ENCODE peak calls at places on chromosomes 16 and 17, in seven cellular contexts. One of them, this sample, is unnamed.

GRCh38 chr17:6374271-6374691 is 60.6 kb downstream of the AIPL1 start:
- DNase-seq in CD4-positive, alpha-beta T cell: no peak
- DNase-seq in RWPE2: no peak
- DNase-seq in mammary epithelial cell: peak; percentile 95
- DNase-seq in A549: no peak
- DNase-seq in fibroblast of lung: no peak
- DNase-seq in RWPE1: peak; percentile 80
- DNase-seq in this sample: peak; percentile 46

GRCh38 chr17:43877451-43878155 is 29.7 kb downstream of the MPP2 start:
- DNase-seq in RWPE2: no peak
- DNase-seq in A549: no peak
- DNase-seq in fibroblast of lung: no peak
- DNase-seq in mammary epithelial cell: no peak
- DNase-seq in CD4-positive, alpha-beta T cell: no peak
- DNase-seq in RWPE1: no peak
- DNase-seq in this sample: no peak

GRCh38 chr16:10562361-10562899 is 18.0 kb downstream of the EMP2 start:
- DNase-seq in CD4-positive, alpha-beta T cell: no peak
- DNase-seq in RWPE1: no peak
- DNase-seq in fibroblast of lung: no peak
- DNase-seq in mammary epithelial cell: no peak
- DNase-seq in RWPE2: no peak
- DNase-seq in A549: no peak
- DNase-seq in this sample: no peak

GRCh38 chr16:10916534-10916933 is 25.7 kb downstream of the DEXI start:
- DNase-seq in CD4-positive, alpha-beta T cell: no peak
- DNase-seq in RWPE1: no peak
- DNase-seq in RWPE2: no peak
- DNase-seq in fibroblast of lung: no peak
- DNase-seq in mammary epithelial cell: no peak
- DNase-seq in A549: no peak
- DNase-seq in this sample: no peak

GRCh38 chr16:89140981-89141883 is 30.3 kb upstream of the CDH15 start:
- DNase-seq in mammary epithelial cell: no peak
- DNase-seq in fibroblast of lung: no peak
- DNase-seq in RWPE2: peak; percentile 52
- DNase-seq in CD4-positive, alpha-beta T cell: no peak
- DNase-seq in A549: no peak
- DNase-seq in RWPE1: no peak
- DNase-seq in this sample: no peak

GRCh38 chr16:54355251-54355650 is 68.7 kb upstream of the IRX3 start:
- DNase-seq in CD4-positive, alpha-beta T cell: no peak
- DNase-seq in A549: no peak
- DNase-seq in fibroblast of lung: peak; percentile 61
- DNase-seq in mammary epithelial cell: peak; percentile 60
- DNase-seq in RWPE2: no peak
- DNase-seq in RWPE1: no peak
- DNase-seq in this sample: no peak

GRCh38 chr17:44390250-44390649 is 801 bp upstream of the ITGA2B start:
- DNase-seq in CD4-positive, alpha-beta T cell: no peak
- DNase-seq in mammary epithelial cell: no peak
- DNase-seq in RWPE1: no peak
- DNase-seq in fibroblast of lung: no peak
- DNase-seq in RWPE2: no peak
- DNase-seq in A549: no peak
- DNase-seq in this sample: no peak

GRCh38 chr16:75727221-75727620 is 931 bp upstream of the CPHXL start:
- DNase-seq in A549: no peak
- DNase-seq in mammary epithelial cell: no peak
- DNase-seq in RWPE2: no peak
- DNase-seq in fibroblast of lung: no peak
- DNase-seq in RWPE1: no peak
- DNase-seq in CD4-positive, alpha-beta T cell: no peak
- DNase-seq in this sample: no peak

GRCh38 chr16:83698964-83699363 is 108.8 kb upstream of the HSBP1 start:
- DNase-seq in A549: no peak
- DNase-seq in CD4-positive, alpha-beta T cell: no peak
- DNase-seq in fibroblast of lung: no peak
- DNase-seq in mammary epithelial cell: no peak
- DNase-seq in RWPE1: no peak
- DNase-seq in RWPE2: no peak
- DNase-seq in this sample: no peak

GRCh38 chr17:77382356-77382911 is 241.7 kb downstream of the SEC14L1 start:
- DNase-seq in A549: no peak
- DNase-seq in RWPE1: no peak
- DNase-seq in mammary epithelial cell: no peak
- DNase-seq in fibroblast of lung: peak; percentile 67
- DNase-seq in CD4-positive, alpha-beta T cell: peak; percentile 42
- DNase-seq in RWPE2: no peak
- DNase-seq in this sample: no peak

GRCh38 chr17:82959242-82959930 is 119.6 kb upstream of the ZNF750 start:
- DNase-seq in RWPE1: no peak
- DNase-seq in CD4-positive, alpha-beta T cell: no peak
- DNase-seq in A549: no peak
- DNase-seq in fibroblast of lung: no peak
- DNase-seq in mammary epithelial cell: no peak
- DNase-seq in RWPE2: no peak
- DNase-seq in this sample: no peak

GRCh38 chr17:74305865-74306654 is 20.0 kb upstream of the KIF19 start:
- DNase-seq in CD4-positive, alpha-beta T cell: no peak
- DNase-seq in A549: peak; percentile 28
- DNase-seq in fibroblast of lung: no peak
- DNase-seq in mammary epithelial cell: no peak
- DNase-seq in RWPE2: no peak
- DNase-seq in RWPE1: no peak
- DNase-seq in this sample: no peak

GRCh38 chr16:51085271-51085670 is 65.8 kb downstream of the SALL1 start:
- DNase-seq in A549: no peak
- DNase-seq in CD4-positive, alpha-beta T cell: no peak
- DNase-seq in RWPE2: no peak
- DNase-seq in RWPE1: no peak
- DNase-seq in fibroblast of lung: no peak
- DNase-seq in mammary epithelial cell: no peak
- DNase-seq in this sample: no peak

GRCh38 chr16:79658301-79659001 is 57.9 kb upstream of the MAF start:
- DNase-seq in RWPE2: peak; percentile 92
- DNase-seq in CD4-positive, alpha-beta T cell: no peak
- DNase-seq in RWPE1: peak; percentile 88
- DNase-seq in A549: peak; percentile 46
- DNase-seq in fibroblast of lung: peak; percentile 91
- DNase-seq in mammary epithelial cell: peak; percentile 97
- DNase-seq in this sample: peak; percentile 84

GRCh38 chr17:10197721-10198508 is 491 bp downstream of the GAS7 start:
- DNase-seq in RWPE1: no peak
- DNase-seq in CD4-positive, alpha-beta T cell: no peak
- DNase-seq in A549: no peak
- DNase-seq in fibroblast of lung: no peak
- DNase-seq in mammary epithelial cell: no peak
- DNase-seq in RWPE2: no peak
- DNase-seq in this sample: no peak

GRCh38 chr16:16047761-16048160 is 98.3 kb downstream of the ABCC1 start:
- DNase-seq in mammary epithelial cell: no peak
- DNase-seq in fibroblast of lung: no peak
- DNase-seq in CD4-positive, alpha-beta T cell: no peak
- DNase-seq in RWPE2: no peak
- DNase-seq in RWPE1: no peak
- DNase-seq in A549: no peak
- DNase-seq in this sample: no peak

GRCh38 chr16:79816081-79816497 is 215.6 kb upstream of the MAF start:
- DNase-seq in RWPE2: no peak
- DNase-seq in mammary epithelial cell: no peak
- DNase-seq in A549: no peak
- DNase-seq in fibroblast of lung: no peak
- DNase-seq in CD4-positive, alpha-beta T cell: no peak
- DNase-seq in RWPE1: no peak
- DNase-seq in this sample: no peak

GRCh38 chr16:81627024-81627423 is 152.1 kb upstream of the PLCG2 start:
- DNase-seq in A549: peak; percentile 52
- DNase-seq in fibroblast of lung: no peak
- DNase-seq in mammary epithelial cell: no peak
- DNase-seq in RWPE1: no peak
- DNase-seq in CD4-positive, alpha-beta T cell: no peak
- DNase-seq in RWPE2: no peak
- DNase-seq in this sample: no peak

GRCh38 chr17:2090804-2091534 is 36.1 kb downstream of the HIC1 start:
- DNase-seq in mammary epithelial cell: peak; percentile 68
- DNase-seq in A549: peak; percentile 51
- DNase-seq in CD4-positive, alpha-beta T cell: no peak
- DNase-seq in fibroblast of lung: peak; percentile 91
- DNase-seq in RWPE1: peak; percentile 71
- DNase-seq in RWPE2: no peak
- DNase-seq in this sample: no peak
- TF ChIP-seq CTCF in mammary epithelial cell: peak; percentile 22
- TF ChIP-seq CTCF in A549: no peak
- TF ChIP-seq CTCF in CD4-positive, alpha-beta T cell: no peak
- TF ChIP-seq CTCF in fibroblast of lung: peak; percentile 67
- TF ChIP-seq CTCF in RWPE1: no peak
- TF ChIP-seq CTCF in RWPE2: peak; percentile 20
- TF ChIP-seq CTCF in this sample: no peak

GRCh38 chr17:67491009-67491677 is 114.1 kb downstream of the PITPNC1 start:
- DNase-seq in RWPE2: peak; percentile 68
- DNase-seq in fibroblast of lung: peak; percentile 99
- DNase-seq in CD4-positive, alpha-beta T cell: no peak
- DNase-seq in mammary epithelial cell: peak; percentile 33
- DNase-seq in A549: peak; percentile 91
- DNase-seq in RWPE1: peak; percentile 60
- DNase-seq in this sample: peak; percentile 43
- TF ChIP-seq CTCF in RWPE2: no peak
- TF ChIP-seq CTCF in fibroblast of lung: no peak
- TF ChIP-seq CTCF in CD4-positive, alpha-beta T cell: no peak
- TF ChIP-seq CTCF in mammary epithelial cell: no peak
- TF ChIP-seq CTCF in A549: no peak
- TF ChIP-seq CTCF in RWPE1: no peak
- TF ChIP-seq CTCF in this sample: no peak

GRCh38 chr17:41918392-41919164 is at the start of gene ACLY:
- DNase-seq in A549: peak; percentile 98
- DNase-seq in mammary epithelial cell: peak; percentile 97
- DNase-seq in RWPE2: peak; percentile 97
- DNase-seq in fibroblast of lung: peak; percentile 96
- DNase-seq in CD4-positive, alpha-beta T cell: peak; percentile 93
- DNase-seq in RWPE1: peak; percentile 98
- DNase-seq in this sample: peak; percentile 100

GRCh38 chr17:41920580-41920955 is 1.8 kb upstream of the ACLY start:
- DNase-seq in RWPE1: no peak
- DNase-seq in mammary epithelial cell: no peak
- DNase-seq in CD4-positive, alpha-beta T cell: no peak
- DNase-seq in A549: no peak
- DNase-seq in RWPE2: no peak
- DNase-seq in fibroblast of lung: no peak
- DNase-seq in this sample: no peak

GRCh38 chr17:41917957-41918391 is 777 bp downstream of the ACLY start:
- DNase-seq in RWPE2: no peak
- DNase-seq in fibroblast of lung: peak; percentile 37
- DNase-seq in RWPE1: peak; percentile 30
- DNase-seq in mammary epithelial cell: peak; percentile 31
- DNase-seq in CD4-positive, alpha-beta T cell: peak; percentile 37
- DNase-seq in A549: peak; percentile 44
- DNase-seq in this sample: peak; percentile 62

GRCh38 chr17:41919840-41920579 is 1.3 kb upstream of the ACLY start:
- DNase-seq in A549: peak; percentile 49
- DNase-seq in RWPE1: peak; percentile 15
- DNase-seq in CD4-positive, alpha-beta T cell: no peak
- DNase-seq in RWPE2: no peak
- DNase-seq in fibroblast of lung: peak; percentile 60
- DNase-seq in mammary epithelial cell: no peak
- DNase-seq in this sample: no peak

GRCh38 chr17:41919165-41919817 is 540 bp upstream of the ACLY start:
- DNase-seq in CD4-positive, alpha-beta T cell: no peak
- DNase-seq in A549: no peak
- DNase-seq in RWPE2: peak; percentile 75
- DNase-seq in fibroblast of lung: no peak
- DNase-seq in RWPE1: peak; percentile 77
- DNase-seq in mammary epithelial cell: no peak
- DNase-seq in this sample: peak; percentile 62
- TF ChIP-seq CTCF in CD4-positive, alpha-beta T cell: no peak
- TF ChIP-seq CTCF in A549: no peak
- TF ChIP-seq CTCF in RWPE2: no peak
- TF ChIP-seq CTCF in fibroblast of lung: no peak
- TF ChIP-seq CTCF in RWPE1: no peak
- TF ChIP-seq CTCF in mammary epithelial cell: no peak
- TF ChIP-seq CTCF in this sample: no peak

GRCh38 chr16:73069581-73070262 is 21.8 kb upstream of the ZFHX3 start:
- DNase-seq in RWPE2: no peak
- DNase-seq in A549: no peak
- DNase-seq in mammary epithelial cell: no peak
- DNase-seq in CD4-positive, alpha-beta T cell: no peak
- DNase-seq in RWPE1: no peak
- DNase-seq in fibroblast of lung: no peak
- DNase-seq in this sample: no peak

GRCh38 chr16:73067671-73068545 is 20.0 kb upstream of the ZFHX3 start:
- DNase-seq in CD4-positive, alpha-beta T cell: no peak
- DNase-seq in A549: no peak
- DNase-seq in fibroblast of lung: no peak
- DNase-seq in RWPE2: no peak
- DNase-seq in mammary epithelial cell: no peak
- DNase-seq in RWPE1: no peak
- DNase-seq in this sample: no peak

GRCh38 chr16:73066927-73067670 is 19.2 kb upstream of the ZFHX3 start:
- DNase-seq in RWPE2: no peak
- DNase-seq in RWPE1: no peak
- DNase-seq in A549: no peak
- DNase-seq in mammary epithelial cell: no peak
- DNase-seq in fibroblast of lung: peak; percentile 85
- DNase-seq in CD4-positive, alpha-beta T cell: no peak
- DNase-seq in this sample: no peak

GRCh38 chr16:73066321-73066926 is 18.5 kb upstream of the ZFHX3 start:
- DNase-seq in CD4-positive, alpha-beta T cell: no peak
- DNase-seq in RWPE2: no peak
- DNase-seq in fibroblast of lung: no peak
- DNase-seq in A549: no peak
- DNase-seq in mammary epithelial cell: no peak
- DNase-seq in RWPE1: no peak
- DNase-seq in this sample: no peak

DNA sequence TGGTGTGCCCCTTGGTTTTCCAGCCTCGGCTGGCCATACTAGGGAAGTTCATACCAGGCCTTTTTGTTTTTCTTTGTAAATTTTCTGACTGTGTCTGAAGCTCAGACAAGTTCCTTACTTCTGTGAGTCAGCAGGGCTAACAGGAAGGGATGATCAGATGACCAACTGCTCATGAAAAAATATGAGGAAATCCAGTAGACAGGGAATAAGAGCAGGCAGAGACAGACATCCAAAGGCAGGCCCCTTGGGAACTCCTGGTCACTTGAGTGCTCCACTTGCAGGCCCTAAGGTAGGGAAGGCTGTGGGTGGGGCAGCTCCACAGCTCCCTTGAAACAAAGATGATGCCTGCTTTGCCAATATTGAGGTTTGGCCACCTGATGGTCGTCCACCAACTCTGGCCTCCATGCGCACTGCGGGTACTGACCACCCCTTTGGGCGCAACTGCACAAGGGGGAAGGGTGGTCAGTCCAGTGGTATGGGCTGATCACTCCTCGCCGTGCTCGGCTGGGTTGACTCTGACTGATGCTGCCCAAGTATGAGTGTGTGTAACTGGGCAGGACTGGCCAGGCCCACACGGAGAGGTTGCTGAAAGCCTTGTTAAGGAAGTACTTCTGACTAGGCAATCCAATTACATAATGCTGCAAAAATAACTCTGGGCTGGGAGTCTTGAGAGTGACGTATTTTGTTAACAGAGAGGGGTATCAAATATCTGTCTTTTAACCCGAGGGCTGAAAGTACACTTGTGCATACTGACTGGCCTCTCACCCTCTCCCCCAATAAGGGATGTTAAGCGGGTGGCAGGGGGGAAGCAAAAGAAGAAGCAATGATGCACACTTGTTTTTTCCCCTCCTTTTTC is 20.8 kb upstream of the ZFHX3 start:
- DNase-seq in RWPE2: peak; percentile 91
- DNase-seq in mammary epithelial cell: peak; percentile 85
- DNase-seq in A549: peak; percentile 89
- DNase-seq in CD4-positive, alpha-beta T cell: no peak
- DNase-seq in RWPE1: no peak
- DNase-seq in fibroblast of lung: peak; percentile 96
- DNase-seq in this sample: peak; percentile 66
- TF ChIP-seq CTCF in RWPE2: no peak
- TF ChIP-seq CTCF in mammary epithelial cell: no peak
- TF ChIP-seq CTCF in A549: no peak
- TF ChIP-seq CTCF in CD4-positive, alpha-beta T cell: no peak
- TF ChIP-seq CTCF in RWPE1: no peak
- TF ChIP-seq CTCF in fibroblast of lung: no peak
- TF ChIP-seq CTCF in this sample: no peak

This sample was measured in Calu3.